ENCODE peak calls at places on chromosomes 7 and 10, in five cellular contexts. Z is lung, S is upper lobe of right lung, C is hepatocyte, H is iPS DF 6.9. D is an unnamed sample.

GRCh38 chr10:57979466-57979865 is 288.2 kb downstream of the IPMK start:
- DNase-seq in Z (no peak), S (no peak), C (peak; percentile 16), H (no peak), D (no peak)

GRCh38 chr7:105402221-105403095 is 13.7 kb upstream of the SRPK2 start:
- DNase-seq in Z (no peak), S (no peak), C (no peak), H (no peak), D (no peak)

GRCh38 chr10:66836057-66836456 is 89.8 kb upstream of the LRRTM3 start:
- DNase-seq in Z (no peak), S (no peak), C (peak; percentile 65), H (no peak), D (no peak)

GRCh38 chr10:103651783-103652476 is 158.4 kb downstream of the NEURL1 start:
- DNase-seq in Z (no peak), S (no peak), C (no peak), H (no peak), D (no peak)

GRCh38 chr10:86073199-86073977 is 293.2 kb downstream of the GRID1 start:
- DNase-seq in Z (no peak), S (no peak), C (no peak), H (no peak), D (no peak)

GRCh38 chr7:129783097-129783919 is 169.5 kb downstream of the UBE2H start:
- DNase-seq in Z (no peak), S (no peak), C (no peak), H (no peak), D (no peak)

GRCh38 chr7:18724311-18724710 is 228.8 kb downstream of the HDAC9 start:
- DNase-seq in Z (no peak), S (no peak), C (no peak), H (no peak), D (no peak)

GRCh38 chr10:101214446-101215396 is 14.5 kb downstream of the LBX1 start:
- DNase-seq in Z (peak; percentile 48), S (peak; percentile 80), C (peak; percentile 84), H (no peak), D (peak; percentile 81)

GRCh38 chr10:133528845-133529575 is 1.8 kb downstream of the CYP2E1 start:
- DNase-seq in Z (no peak), S (no peak), C (no peak), H (no peak), D (no peak)

GRCh38 chr7:4124904-4125477 is 557.1 kb upstream of the FOXK1 start:
- DNase-seq in Z (no peak), S (no peak), C (no peak), H (no peak), D (no peak)

GRCh38 chr7:105677803-105678583 is 96.7 kb upstream of the EFCAB10 start:
- DNase-seq in Z (peak; percentile 61), S (no peak), C (no peak), H (no peak), D (peak; percentile 32)

GRCh38 chr7:111290982-111291381 is 200.1 kb downstream of the LRRN3 start:
- DNase-seq in Z (no peak), S (no peak), C (no peak), H (no peak), D (no peak)

GRCh38 chr7:107236857-107237256 is 68.1 kb downstream of the HBP1 start:
- DNase-seq in Z (no peak), S (no peak), C (no peak), H (no peak), D (no peak)

GRCh38 chr7:112877671-112878460 is 87.7 kb upstream of the TMEM168 start:
- DNase-seq in Z (no peak), S (no peak), C (no peak), H (no peak), D (no peak)

GRCh38 chr10:43013065-43013464 is 63.8 kb upstream of the RET start:
- DNase-seq in Z (no peak), S (no peak), C (no peak), H (no peak), D (no peak)

GRCh38 chr7:142603870-142604448 is 145.3 kb upstream of the PRSS1 start:
- DNase-seq in Z (no peak), S (no peak), C (peak; percentile 73), H (peak; percentile 39), D (peak; percentile 73)

GRCh38 chr7:55561756-55562155 is 10.5 kb downstream of the VOPP1 start:
- DNase-seq in Z (no peak), S (no peak), C (no peak), H (no peak), D (peak; percentile 57)
- H3K4me1 ChIP-seq in Z (peaks cover 1% of the 10 kb centered on the region), S (peaks cover 6% of the 10 kb centered on the region), C (no peaks in the 10 kb centered on the region), H (peaks cover 6% of the 10 kb centered on the region), D (peaks cover 96% of the 10 kb centered on the region)

DNA sequence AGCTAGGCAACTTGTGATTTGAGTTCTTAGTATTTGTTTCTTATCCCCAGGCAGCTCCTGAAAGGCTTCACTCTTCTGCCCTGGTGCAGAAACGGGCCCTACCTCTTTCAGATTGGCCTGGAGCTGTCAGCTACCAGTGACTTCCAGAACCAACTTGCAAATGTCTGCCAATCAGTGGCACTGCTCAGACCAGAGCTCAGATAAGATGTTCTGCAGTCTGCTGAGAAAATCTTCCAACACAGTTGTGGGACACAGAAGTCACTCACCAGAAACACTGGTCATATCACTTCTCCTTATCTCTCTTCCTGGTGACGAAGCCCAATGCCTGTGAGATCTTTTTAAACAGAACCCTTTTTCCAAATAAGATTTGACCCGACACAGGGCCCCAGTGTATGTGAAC is 81.9 kb upstream of the DUSP5 start:
- DNase-seq in Z (no peak), S (no peak), C (no peak), H (no peak), D (no peak)
- H3K4me1 ChIP-seq in Z (peaks cover 13% of the 10 kb centered on the region), S (peaks cover 7% of the 10 kb centered on the region), C (peaks cover 20% of the 10 kb centered on the region), H (peaks cover 1% of the 10 kb centered on the region), D (peaks cover 76% of the 10 kb centered on the region)

DNA sequence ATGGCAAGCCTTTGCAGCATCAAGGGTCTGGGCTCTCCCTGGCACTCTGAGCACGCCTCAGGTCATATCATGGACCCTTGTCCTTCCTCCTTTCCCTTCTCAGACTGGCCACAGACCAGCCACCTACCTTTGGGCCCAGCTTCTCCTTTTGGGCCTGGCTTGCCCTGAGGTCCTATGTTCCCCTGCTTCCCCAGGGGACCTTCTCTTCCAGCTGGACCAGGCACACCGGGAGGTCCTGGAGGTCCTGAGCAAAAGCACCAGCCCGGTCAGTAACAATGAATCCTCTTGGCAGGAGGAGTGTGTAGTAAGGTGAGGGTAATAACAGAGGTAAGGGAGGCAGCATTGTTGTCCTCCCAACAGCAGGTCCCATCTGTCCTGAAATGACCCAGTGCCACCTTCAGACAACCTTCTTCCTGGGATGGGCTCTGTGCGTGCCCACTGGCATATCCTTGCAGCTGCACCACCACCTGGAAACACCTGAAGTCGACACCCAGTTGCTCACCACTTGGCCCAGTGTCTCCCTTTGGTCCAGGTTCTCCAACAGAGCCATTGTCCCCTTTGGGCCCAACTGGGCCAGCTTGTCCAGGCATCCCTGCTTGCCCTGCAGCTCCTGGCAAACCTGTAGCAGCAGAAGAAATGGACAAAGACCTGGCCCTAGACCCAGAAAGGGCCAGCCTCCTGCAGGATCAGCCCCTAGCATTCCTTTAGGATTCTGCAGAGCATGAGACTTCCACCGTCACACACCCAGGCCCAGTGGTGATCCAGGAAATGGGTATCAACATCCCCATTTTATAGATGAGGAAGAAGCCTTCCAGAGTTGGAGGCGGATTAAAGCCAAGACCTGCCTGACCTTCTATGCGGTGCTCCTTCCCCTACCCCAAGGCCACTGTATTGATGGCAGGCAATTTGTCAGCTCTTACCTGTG is 6.4 kb downstream of the SFTPD start:
- DNase-seq in Z (peak; percentile 28), S (no peak), C (no peak), H (no peak), D (no peak)
- H3K4me1 ChIP-seq in Z (peaks cover 11% of the 10 kb centered on the region), S (no peaks in the 10 kb centered on the region), C (no peaks in the 10 kb centered on the region), H (no peaks in the 10 kb centered on the region), D (peaks cover 9% of the 10 kb centered on the region)

GRCh38 chr7:67662804-67663203 is 666.2 kb downstream of the TYW1 start:
- DNase-seq in Z (no peak), S (no peak), C (no peak), H (no peak), D (no peak)
- H3K4me1 ChIP-seq in Z (no peaks in the 10 kb centered on the region), S (no peaks in the 10 kb centered on the region), C (no peaks in the 10 kb centered on the region), H (no peaks in the 10 kb centered on the region), D (no peaks in the 10 kb centered on the region)

GRCh38 chr7:100691676-100692577 is 2.1 kb downstream of the GIGYF1 start:
- DNase-seq in Z (peak; percentile 82), S (peak; percentile 88), C (peak; percentile 89), H (peak; percentile 75), D (peak; percentile 84)

GRCh38 chr7:100694196-100694745 is at the start of gene GIGYF1:
- DNase-seq in Z (peak; percentile 69), S (peak; percentile 91), C (peak; percentile 89), H (no peak), D (peak; percentile 81)

GRCh38 chr7:100692578-100692961 is 1.5 kb downstream of the GIGYF1 start:
- DNase-seq in Z (no peak), S (no peak), C (no peak), H (no peak), D (no peak)

GRCh38 chr7:100696123-100696521 is 2.1 kb upstream of the GIGYF1 start:
- DNase-seq in Z (no peak), S (no peak), C (no peak), H (no peak), D (no peak)

DNA sequence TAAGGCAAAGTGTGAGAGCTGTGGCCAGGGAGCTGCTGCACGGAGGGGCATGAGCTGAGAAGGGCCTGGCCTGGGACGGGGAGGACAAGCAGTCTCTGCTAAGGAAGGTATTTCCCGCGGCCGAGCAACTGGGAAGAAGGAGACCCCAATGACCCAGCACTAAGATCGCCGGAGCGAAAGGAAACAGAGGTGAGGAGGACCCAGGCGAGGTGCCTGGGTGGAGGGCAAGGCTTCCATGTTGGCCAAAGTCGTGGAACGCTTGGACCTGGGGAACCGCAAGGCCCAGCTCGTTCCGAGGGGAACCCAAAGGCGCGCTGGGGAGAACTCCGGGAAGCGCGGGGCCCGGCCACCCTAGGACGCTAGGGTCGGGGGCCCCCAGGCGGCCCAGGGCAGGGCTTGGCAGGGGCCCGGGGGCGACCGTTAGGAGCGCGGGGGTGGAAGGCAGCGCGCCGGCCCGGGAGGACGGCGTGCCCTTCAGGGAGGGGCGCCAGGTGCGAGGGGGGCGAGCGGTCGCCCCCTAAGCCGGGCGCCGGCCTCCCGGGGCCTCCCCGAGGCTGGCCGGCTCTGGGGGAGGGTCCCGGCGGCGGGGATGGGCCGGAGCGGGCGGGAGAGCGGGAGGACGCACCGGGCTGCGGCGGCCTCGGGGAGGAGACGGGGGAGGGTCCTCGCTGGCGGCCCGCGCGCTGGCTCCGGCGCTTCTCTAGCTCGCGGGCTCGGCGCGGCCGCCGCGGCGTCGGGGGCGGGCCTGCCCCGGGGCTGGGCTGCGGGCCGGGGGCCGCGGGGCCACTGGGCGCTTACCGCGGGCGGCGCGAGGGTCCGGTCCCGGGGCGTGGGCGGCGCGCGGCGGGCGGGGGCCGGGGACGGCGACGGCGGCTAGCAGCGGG is 496 bp downstream of the GIGYF1 start:
- DNase-seq in Z (no peak), S (no peak), C (peak; percentile 40), H (no peak), D (peak; percentile 26)
- H3K4me1 ChIP-seq in Z (peaks cover 11% of the 10 kb centered on the region), S (peaks cover 21% of the 10 kb centered on the region), C (peaks cover 20% of the 10 kb centered on the region), H (peaks cover 2% of the 10 kb centered on the region), D (peaks cover 42% of the 10 kb centered on the region)

GRCh38 chr10:4132216-4132556 is 347.2 kb upstream of the KLF6 start:
- DNase-seq in Z (no peak), S (no peak), C (no peak), H (no peak), D (no peak)
- H3K4me1 ChIP-seq in Z (peaks cover 8% of the 10 kb centered on the region), S (peaks cover 33% of the 10 kb centered on the region), C (peaks cover 9% of the 10 kb centered on the region), H (no peaks in the 10 kb centered on the region), D (peaks cover 53% of the 10 kb centered on the region)

GRCh38 chr10:62049815-62050626 is 148.5 kb downstream of the ARID5B start:
- DNase-seq in Z (no peak), S (no peak), C (no peak), H (no peak), D (no peak)
- H3K4me1 ChIP-seq in Z (peaks cover 5% of the 10 kb centered on the region), S (peaks cover 61% of the 10 kb centered on the region), C (peaks cover 37% of the 10 kb centered on the region), H (peaks cover 5% of the 10 kb centered on the region), D (peaks cover 80% of the 10 kb centered on the region)

D was measured in OCI-LY7.